ENCODE peak calls at places on chromosomes 16 and 17, in five cellular contexts. P, R, J, S and D are unnamed samples.

GRCh38 chr17:72498671-72499210 is 377.9 kb downstream of the SOX9 start:
- DNase-seq in J (peak; percentile 42), P (no peak), R (no peak), S (no peak), D (peak; percentile 50)

GRCh38 chr17:61349350-61349749 is 50.3 kb upstream of the TBX2 start:
- DNase-seq in R (peak; percentile 40), S (no peak), J (no peak), P (no peak), D (peak; percentile 13)

GRCh38 chr17:8041249-8041928 is 2.5 kb downstream of the ALOX15B start:
- DNase-seq in J (no peak), R (peak; percentile 62), P (peak; percentile 70), S (peak; percentile 32), D (peak; percentile 59)

GRCh38 chr16:9248162-9248561 is 156.7 kb downstream of the HAPSTR1 start:
- DNase-seq in P (no peak), S (no peak), J (no peak), R (no peak), D (no peak)

GRCh38 chr16:88897696-88898425 is 31.4 kb upstream of the PABPN1L start:
- DNase-seq in R (peak; percentile 52), S (no peak), P (no peak), J (no peak), D (no peak)

GRCh38 chr17:49698005-49698404 is 9.8 kb downstream of the SLC35B1 start:
- DNase-seq in P (no peak), S (no peak), R (no peak), J (no peak), D (no peak)

GRCh38 chr17:65332375-65332774 is 195.2 kb downstream of the RGS9 start:
- DNase-seq in J (no peak), P (peak; percentile 44), R (peak; percentile 43), S (no peak), D (peak; percentile 59)

GRCh38 chr17:76935331-76935730 is 67.1 kb downstream of the MGAT5B start:
- DNase-seq in J (no peak), S (no peak), P (peak; percentile 57), R (peak; percentile 66), D (peak; percentile 81)